ENCODE peak calls at places on chromosomes 13 and 19, in eight cellular contexts. L, F, P, N, V, I, R and A are unnamed samples.
A peak's percentile ranks its signal among the peaks of the same experiment; 100 is the strongest.

GRCh38 chr13:31803327-31803726 is 64.0 kb downstream of the RXFP2 start:
- DNase-seq in P (no peak), I (no peak), F (no peak), R (no peak), V (no peak), N (no peak), L (no peak), A (no peak)

GRCh38 chr19:49950956-49951526 is 9.9 kb downstream of the SIGLEC11 start:
- DNase-seq in I (no peak), F (no peak), R (no peak), P (no peak), N (no peak), L (no peak), V (no peak), A (no peak)

GRCh38 chr13:73958657-73959397 is 175.4 kb downstream of the KLF12 start:
- DNase-seq in N (no peak), P (no peak), R (no peak), L (no peak), F (no peak), I (no peak), V (peak; percentile 26), A (no peak)

GRCh38 chr19:7301525-7301924 is 7.3 kb upstream of the INSR start:
- DNase-seq in L (no peak), R (no peak), V (no peak), N (no peak), I (no peak), F (no peak), P (no peak), A (no peak)

GRCh38 chr13:85590231-85590931 is 208.8 kb downstream of the SLITRK6 start:
- DNase-seq in N (peak; percentile 23), R (no peak), V (no peak), P (no peak), I (no peak), L (no peak), F (no peak), A (no peak)

GRCh38 chr19:46898731-46899130 is 37.9 kb downstream of the ARHGAP35 start:
- DNase-seq in N (peak; percentile 92), P (peak; percentile 67), V (peak; percentile 14), F (peak; percentile 26), I (no peak), R (no peak), L (no peak), A (peak; percentile 35)

GRCh38 chr13:66069570-66069969 is 1160.6 kb downstream of the PCDH9 start:
- DNase-seq in R (no peak), P (peak; percentile 19), L (no peak), F (no peak), I (no peak), N (peak; percentile 69), V (no peak), A (no peak)

GRCh38 chr19:8215783-8216182 is 6.6 kb downstream of the CERS4 start:
- DNase-seq in L (no peak), P (no peak), N (no peak), F (no peak), V (no peak), R (no peak), I (no peak), A (no peak)

GRCh38 chr13:53150568-53150967 is 122.0 kb downstream of the OLFM4 start:
- DNase-seq in I (no peak), N (no peak), L (no peak), F (no peak), P (no peak), V (peak; percentile 22), R (peak; percentile 57), A (no peak)

GRCh38 chr13:35046587-35046986 is 104.5 kb downstream of the NBEA start:
- DNase-seq in P (no peak), I (no peak), L (no peak), V (no peak), F (no peak), N (no peak), R (no peak), A (no peak)

GRCh38 chr13:45658586-45659235 is 43.2 kb upstream of the ERICH6B start:
- DNase-seq in F (no peak), I (no peak), P (peak; percentile 55), N (peak; percentile 91), R (no peak), V (no peak), L (no peak), A (no peak)

GRCh38 chr19:45446295-45446694 is 21.5 kb upstream of the FOSB start:
- DNase-seq in F (no peak), R (no peak), L (no peak), I (no peak), N (peak; percentile 36), P (no peak), V (peak; percentile 41), A (no peak)

GRCh38 chr19:54638683-54639082 is 8.4 kb downstream of the LILRB1 start:
- DNase-seq in R (no peak), V (no peak), L (no peak), N (no peak), F (no peak), P (no peak), I (no peak), A (no peak)

GRCh38 chr13:77338961-77339401 is 12.1 kb upstream of the MYCBP2 start:
- DNase-seq in F (no peak), R (no peak), N (no peak), P (no peak), L (no peak), I (no peak), V (no peak), A (no peak)

GRCh38 chr19:50705422-50706019 is 14.1 kb downstream of the SHANK1 start:
- DNase-seq in V (peak; percentile 61), R (no peak), L (peak; percentile 26), F (no peak), I (no peak), P (peak; percentile 68), N (peak; percentile 24), A (no peak)

GRCh38 chr19:35130761-35131720 is 3.8 kb downstream of the LGI4 start:
- DNase-seq in N (no peak), P (no peak), I (no peak), R (no peak), L (no peak), V (no peak), F (no peak), A (no peak)

GRCh38 chr13:99063952-99064351 is 86.1 kb upstream of the DOCK9 start:
- DNase-seq in R (no peak), V (no peak), F (no peak), L (no peak), I (no peak), P (no peak), N (no peak), A (no peak)

GRCh38 chr13:106088094-106088493 is 447.4 kb downstream of the EFNB2 start:
- DNase-seq in L (no peak), R (no peak), F (no peak), V (no peak), P (no peak), N (peak; percentile 86), I (no peak), A (no peak)

GRCh38 chr19:6817179-6817578 is 44.7 kb downstream of the VAV1 start:
- DNase-seq in V (no peak), R (no peak), F (no peak), P (no peak), L (no peak), N (no peak), I (no peak), A (no peak)

GRCh38 chr19:7307590-7308218 is 13.5 kb upstream of the INSR start:
- DNase-seq in I (no peak), R (no peak), P (no peak), L (no peak), F (no peak), N (no peak), V (no peak), A (no peak)

GRCh38 chr13:62418872-62419271 is 1003.2 kb upstream of the PCDH20 start:
- DNase-seq in F (no peak), L (no peak), V (no peak), R (no peak), I (no peak), N (no peak), P (no peak), A (no peak)

GRCh38 chr13:44268965-44269364 is 104.7 kb upstream of the SERP2 start:
- DNase-seq in P (no peak), N (no peak), L (no peak), F (no peak), I (no peak), R (no peak), V (no peak), A (no peak)
- H3K27ac ChIP-seq in P (no peak overlapping the region), N (no peak overlapping the region), L (no peak overlapping the region), F (no peak overlapping the region), I (no peak overlapping the region), R (no peak overlapping the region), V (no peak overlapping the region), A (no peak overlapping the region)

GRCh38 chr13:20711301-20712044 is 8.0 kb downstream of the IL17D start:
- DNase-seq in R (no peak), P (no peak), I (no peak), F (no peak), N (no peak), L (no peak), V (no peak), A (no peak)
- TF ChIP-seq CTCF in R (no peak), P (peak; percentile 37), I (no peak), F (no peak), N (peak; percentile 27), L (no peak), V (no peak), A (no peak)

DNA sequence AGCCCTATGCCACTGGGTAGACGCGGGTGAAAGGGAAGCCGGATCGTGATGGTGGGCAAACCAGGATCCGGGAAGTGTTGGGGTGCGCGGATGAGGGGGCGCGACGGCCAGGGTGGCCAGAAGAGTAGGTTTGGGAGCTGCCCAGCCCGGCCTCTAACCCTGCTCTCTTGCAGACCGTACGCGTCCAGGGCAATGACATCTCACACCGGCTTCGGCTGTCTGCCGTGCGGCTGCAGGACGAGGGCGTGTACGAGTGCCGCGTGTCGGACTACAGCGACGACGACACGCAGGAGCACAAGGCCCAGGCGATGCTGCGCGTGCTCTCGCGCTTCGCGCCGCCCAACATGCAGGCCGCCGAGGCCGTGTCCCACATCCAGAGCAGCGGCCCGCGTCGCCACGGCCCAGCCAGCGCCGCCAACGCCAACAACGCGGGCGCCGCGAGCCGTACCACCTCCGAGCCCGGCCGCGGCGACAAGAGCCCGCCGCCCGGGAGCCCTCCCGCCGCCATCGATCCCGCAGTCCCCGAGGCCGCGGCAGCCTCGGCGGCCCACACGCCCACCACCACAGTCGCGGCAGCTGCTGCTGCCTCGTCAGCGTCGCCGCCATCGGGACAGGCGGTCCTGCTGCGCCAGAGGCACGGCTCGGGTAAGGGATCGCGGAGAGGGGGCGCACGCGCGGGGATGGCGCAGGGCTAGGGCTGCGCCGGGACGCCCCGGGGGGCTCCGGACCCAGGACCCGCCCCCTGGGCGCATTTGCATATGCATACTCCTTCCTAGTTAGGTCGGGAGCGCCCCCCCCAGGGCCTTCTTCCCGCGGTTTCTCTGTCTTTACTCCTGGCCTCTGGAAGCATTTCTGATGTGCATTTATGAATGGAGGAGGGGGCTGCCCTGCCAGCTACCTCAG is 4.1 kb downstream of the VSTM2B start:
- DNase-seq in P (no peak), F (no peak), V (peak; percentile 32), L (no peak), R (no peak), N (no peak), I (no peak), A (peak; percentile 17)
- H3K4me3 ChIP-seq in P (no peak overlapping the region), F (no peak overlapping the region), V (no peak overlapping the region), L (no peak overlapping the region), R (no peak overlapping the region), N (no peak overlapping the region), I (peak overlapping the region; percentile 35), A (peak overlapping the region; percentile 78)

DNA sequence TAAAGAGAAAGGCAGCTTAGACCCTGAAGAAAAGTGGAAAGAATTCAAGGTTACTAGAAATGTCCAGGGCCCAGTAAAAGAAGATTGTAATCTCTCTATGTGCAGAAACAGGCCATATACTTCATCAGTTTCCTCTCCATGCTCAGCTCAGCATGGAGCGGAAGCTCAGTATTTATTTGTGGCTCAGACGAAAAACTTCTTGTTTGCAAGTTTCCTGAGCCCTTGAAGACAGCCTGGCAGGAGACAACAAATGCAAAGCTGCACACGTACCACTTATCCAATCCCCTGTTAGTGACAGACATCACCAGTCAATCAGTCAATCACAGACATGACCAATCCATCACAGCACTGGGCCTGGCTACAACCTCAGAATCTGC is 8.1 kb upstream of the KLF2 start:
- DNase-seq in N (no peak), R (no peak), V (no peak), F (no peak), L (no peak), P (peak; percentile 52), I (no peak), A (no peak)
- H3K27ac ChIP-seq in N (peak overlapping the region; percentile 87), R (peak overlapping the region; percentile 4), V (peak overlapping the region; percentile 86), F (peak overlapping the region; percentile 82), L (no peak overlapping the region), P (peak overlapping the region; percentile 66), I (peak overlapping the region; percentile 88), A (no peak overlapping the region)